ENCODE peak calls at places on chromosome 5, in five cellular contexts. One of them, this sample, is unnamed.

GRCh38 chr5:132265336-132266030 is 8.0 kb downstream of the PDLIM4 start:
- DNase-seq in uterus: peak; percentile 84
- DNase-seq in cardiac muscle cell: no peak
- DNase-seq in heart left ventricle: peak; percentile 67
- DNase-seq in B cell: no peak
- DNase-seq in this sample: no peak

GRCh38 chr5:59390074-59390659 is 503.4 kb downstream of the PDE4D start:
- DNase-seq in B cell: peak; percentile 54
- DNase-seq in uterus: no peak
- DNase-seq in heart left ventricle: no peak
- DNase-seq in cardiac muscle cell: peak; percentile 66
- DNase-seq in this sample: peak; percentile 19

GRCh38 chr5:71658916-71659661 is 60.0 kb upstream of the CARTPT start:
- DNase-seq in cardiac muscle cell: no peak
- DNase-seq in uterus: no peak
- DNase-seq in B cell: no peak
- DNase-seq in heart left ventricle: no peak
- DNase-seq in this sample: no peak

GRCh38 chr5:179455320-179455719 is 95.0 kb upstream of the RUFY1 start:
- DNase-seq in cardiac muscle cell: no peak
- DNase-seq in B cell: no peak
- DNase-seq in uterus: no peak
- DNase-seq in heart left ventricle: no peak
- DNase-seq in this sample: no peak

GRCh38 chr5:88941581-88941980 is 58.6 kb upstream of the MEF2C start:
- DNase-seq in heart left ventricle: no peak
- DNase-seq in cardiac muscle cell: no peak
- DNase-seq in B cell: no peak
- DNase-seq in uterus: no peak
- DNase-seq in this sample: no peak

GRCh38 chr5:95723632-95724369 is 7.3 kb upstream of the RHOBTB3 start:
- DNase-seq in B cell: no peak
- DNase-seq in cardiac muscle cell: peak; percentile 44
- DNase-seq in heart left ventricle: no peak
- DNase-seq in uterus: peak; percentile 23
- DNase-seq in this sample: no peak

GRCh38 chr5:61840354-61840753 is 465.7 kb upstream of the KIF2A start:
- DNase-seq in uterus: no peak
- DNase-seq in cardiac muscle cell: no peak
- DNase-seq in B cell: no peak
- DNase-seq in heart left ventricle: no peak
- DNase-seq in this sample: no peak

GRCh38 chr5:125316913-125317545 is 570.6 kb upstream of the ZNF608 start:
- DNase-seq in uterus: no peak
- DNase-seq in cardiac muscle cell: no peak
- DNase-seq in B cell: no peak
- DNase-seq in heart left ventricle: no peak
- DNase-seq in this sample: no peak

GRCh38 chr5:123157797-123158528 is 68.9 kb downstream of the PRDM6 start:
- DNase-seq in uterus: no peak
- DNase-seq in B cell: no peak
- DNase-seq in cardiac muscle cell: no peak
- DNase-seq in heart left ventricle: no peak
- DNase-seq in this sample: no peak

GRCh38 chr5:56003633-56004032 is 8.9 kb upstream of the IL6ST start:
- DNase-seq in heart left ventricle: no peak
- DNase-seq in cardiac muscle cell: no peak
- DNase-seq in uterus: no peak
- DNase-seq in B cell: no peak
- DNase-seq in this sample: no peak

GRCh38 chr5:108260105-108260857 is 121.6 kb downstream of the FBXL17 start:
- DNase-seq in uterus: peak; percentile 57
- DNase-seq in heart left ventricle: peak; percentile 69
- DNase-seq in cardiac muscle cell: peak; percentile 88
- DNase-seq in B cell: peak; percentile 73
- DNase-seq in this sample: peak; percentile 79

GRCh38 chr5:132024789-132025402 is 13.4 kb upstream of the ACSL6 start:
- DNase-seq in cardiac muscle cell: peak; percentile 28
- DNase-seq in heart left ventricle: no peak
- DNase-seq in uterus: no peak
- DNase-seq in B cell: no peak
- DNase-seq in this sample: no peak

GRCh38 chr5:68465133-68465532 is 249.6 kb downstream of the PIK3R1 start:
- DNase-seq in uterus: no peak
- DNase-seq in B cell: no peak
- DNase-seq in cardiac muscle cell: no peak
- DNase-seq in heart left ventricle: no peak
- DNase-seq in this sample: peak; percentile 66

GRCh38 chr5:173333900-173334685 is 5.9 kb upstream of the STC2 start:
- DNase-seq in cardiac muscle cell: no peak
- DNase-seq in B cell: no peak
- DNase-seq in heart left ventricle: no peak
- DNase-seq in uterus: no peak
- DNase-seq in this sample: no peak

GRCh38 chr5:175654807-175655206 is 3.1 kb upstream of the HRH2 start:
- DNase-seq in B cell: no peak
- DNase-seq in uterus: no peak
- DNase-seq in heart left ventricle: no peak
- DNase-seq in cardiac muscle cell: no peak
- DNase-seq in this sample: peak; percentile 49

GRCh38 chr5:24364711-24365110 is 280.1 kb downstream of the CDH10 start:
- DNase-seq in uterus: no peak
- DNase-seq in cardiac muscle cell: no peak
- DNase-seq in heart left ventricle: no peak
- DNase-seq in B cell: no peak
- DNase-seq in this sample: no peak

GRCh38 chr5:177434437-177434836 is 8.0 kb downstream of the GRK6 start:
- DNase-seq in B cell: no peak
- DNase-seq in heart left ventricle: no peak
- DNase-seq in cardiac muscle cell: no peak
- DNase-seq in uterus: no peak
- DNase-seq in this sample: peak; percentile 76

GRCh38 chr5:107820339-107820880 is 149.7 kb upstream of the EFNA5 start:
- DNase-seq in uterus: no peak
- DNase-seq in B cell: no peak
- DNase-seq in cardiac muscle cell: no peak
- DNase-seq in heart left ventricle: no peak
- DNase-seq in this sample: no peak

GRCh38 chr5:150281987-150282386 is 7.6 kb downstream of the CAMK2A start:
- DNase-seq in uterus: no peak
- DNase-seq in heart left ventricle: no peak
- DNase-seq in B cell: no peak
- DNase-seq in cardiac muscle cell: no peak
- DNase-seq in this sample: no peak

GRCh38 chr5:171433352-171433698 is 13.9 kb downstream of the FGF18 start:
- DNase-seq in cardiac muscle cell: no peak
- DNase-seq in B cell: no peak
- DNase-seq in uterus: no peak
- DNase-seq in heart left ventricle: no peak
- DNase-seq in this sample: no peak

GRCh38 chr5:41068169-41068568 is 3.0 kb downstream of the MROH2B start:
- DNase-seq in cardiac muscle cell: peak; percentile 31
- DNase-seq in heart left ventricle: no peak
- DNase-seq in B cell: no peak
- DNase-seq in uterus: no peak
- DNase-seq in this sample: no peak

GRCh38 chr5:77444356-77444755 is 47.8 kb downstream of the WDR41 start:
- DNase-seq in B cell: no peak
- DNase-seq in cardiac muscle cell: no peak
- DNase-seq in heart left ventricle: no peak
- DNase-seq in uterus: no peak
- DNase-seq in this sample: no peak

GRCh38 chr5:62560786-62561185 is 17.8 kb upstream of the LRRC70 start:
- DNase-seq in cardiac muscle cell: no peak
- DNase-seq in uterus: no peak
- DNase-seq in heart left ventricle: no peak
- DNase-seq in B cell: no peak
- DNase-seq in this sample: no peak

GRCh38 chr5:150299571-150300327 is 3.0 kb downstream of the ARSI start:
- DNase-seq in heart left ventricle: no peak
- DNase-seq in uterus: peak; percentile 50
- DNase-seq in cardiac muscle cell: no peak
- DNase-seq in B cell: no peak
- DNase-seq in this sample: no peak

GRCh38 chr5:108762660-108763059 is 15.0 kb downstream of the FER start:
- DNase-seq in B cell: no peak
- DNase-seq in cardiac muscle cell: no peak
- DNase-seq in uterus: no peak
- DNase-seq in heart left ventricle: no peak
- DNase-seq in this sample: no peak

GRCh38 chr5:132779961-132780360 is 2.9 kb upstream of the SEPTIN8 start:
- DNase-seq in B cell: no peak
- DNase-seq in heart left ventricle: no peak
- DNase-seq in uterus: no peak
- DNase-seq in cardiac muscle cell: no peak
- DNase-seq in this sample: no peak

GRCh38 chr5:77874691-77875090 is 98.6 kb upstream of the TBCA start:
- DNase-seq in heart left ventricle: no peak
- DNase-seq in cardiac muscle cell: no peak
- DNase-seq in B cell: no peak
- DNase-seq in uterus: no peak
- DNase-seq in this sample: no peak

GRCh38 chr5:73280821-73281746 is 108.1 kb downstream of the TMEM174 start:
- DNase-seq in heart left ventricle: peak; percentile 42
- DNase-seq in B cell: no peak
- DNase-seq in cardiac muscle cell: peak; percentile 23
- DNase-seq in uterus: no peak
- DNase-seq in this sample: no peak

GRCh38 chr5:41747291-41747690 is 122.9 kb downstream of the OXCT1 start:
- DNase-seq in B cell: no peak
- DNase-seq in uterus: no peak
- DNase-seq in cardiac muscle cell: peak; percentile 34
- DNase-seq in heart left ventricle: no peak
- DNase-seq in this sample: no peak

GRCh38 chr5:18772475-18772874 is 1138.2 kb downstream of the TAF11L14 start:
- DNase-seq in cardiac muscle cell: peak; percentile 39
- DNase-seq in heart left ventricle: no peak
- DNase-seq in uterus: no peak
- DNase-seq in B cell: no peak
- DNase-seq in this sample: peak; percentile 15

DNA sequence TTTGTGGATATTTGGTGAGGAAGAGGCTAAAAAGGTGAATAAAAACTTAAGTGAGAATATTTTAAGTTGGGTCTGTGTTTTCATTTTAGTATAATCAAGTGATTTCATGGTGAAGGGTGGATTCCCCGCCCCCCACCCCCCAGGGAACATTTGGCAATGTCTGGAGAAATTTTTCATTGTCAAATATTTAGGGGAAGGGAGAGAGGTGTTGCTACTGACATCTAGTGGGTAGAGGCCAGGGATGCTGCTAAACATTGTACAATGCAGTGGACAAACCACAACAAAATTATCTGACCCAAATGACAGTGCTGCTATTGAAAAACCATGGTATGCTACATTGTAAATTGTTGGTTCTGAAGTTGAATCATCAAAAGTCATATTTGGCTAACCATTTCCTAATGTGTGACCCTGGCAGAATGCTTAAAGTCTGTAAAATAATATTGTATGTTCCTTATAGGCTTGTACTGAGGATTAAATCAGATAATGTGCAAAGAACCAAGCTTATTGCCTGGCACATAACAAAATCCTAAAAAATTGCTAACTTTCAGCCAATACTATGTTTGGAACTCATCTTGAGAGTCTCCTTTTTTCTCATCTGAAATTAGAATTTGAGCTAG is 5.6 kb downstream of the C5orf24 start:
- DNase-seq in B cell: no peak
- DNase-seq in heart left ventricle: no peak
- DNase-seq in uterus: no peak
- DNase-seq in cardiac muscle cell: no peak
- DNase-seq in this sample: no peak
- TF ChIP-seq CTCF in B cell: peak; percentile 42
- TF ChIP-seq CTCF in heart left ventricle: peak; percentile 24
- TF ChIP-seq CTCF in uterus: no peak
- TF ChIP-seq CTCF in cardiac muscle cell: peak; percentile 75
- TF ChIP-seq CTCF in this sample: peak; percentile 31

DNA sequence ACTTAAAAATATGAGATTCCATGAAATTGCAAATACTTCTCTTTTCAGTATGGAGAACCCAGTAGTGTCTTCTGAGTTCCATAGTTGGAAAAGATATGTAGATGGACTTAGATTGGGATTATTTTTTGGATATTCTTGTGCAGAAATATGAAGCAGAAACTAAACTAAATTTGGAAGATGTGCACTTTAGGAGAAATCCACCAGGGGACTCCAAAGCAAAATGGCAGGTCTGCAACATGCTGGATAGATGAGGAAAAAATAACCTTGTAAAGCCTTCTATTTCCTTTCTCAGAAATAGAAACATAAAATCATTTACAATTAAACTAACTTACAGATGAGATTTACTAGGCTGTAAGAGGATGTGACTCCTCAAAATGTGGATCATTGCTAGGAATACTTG is 49.2 kb upstream of the MINAR2 start:
- DNase-seq in B cell: no peak
- DNase-seq in uterus: no peak
- DNase-seq in heart left ventricle: no peak
- DNase-seq in cardiac muscle cell: no peak
- DNase-seq in this sample: no peak
- TF ChIP-seq CTCF in B cell: no peak
- TF ChIP-seq CTCF in uterus: no peak
- TF ChIP-seq CTCF in heart left ventricle: no peak
- TF ChIP-seq CTCF in cardiac muscle cell: no peak
- TF ChIP-seq CTCF in this sample: no peak

DNA sequence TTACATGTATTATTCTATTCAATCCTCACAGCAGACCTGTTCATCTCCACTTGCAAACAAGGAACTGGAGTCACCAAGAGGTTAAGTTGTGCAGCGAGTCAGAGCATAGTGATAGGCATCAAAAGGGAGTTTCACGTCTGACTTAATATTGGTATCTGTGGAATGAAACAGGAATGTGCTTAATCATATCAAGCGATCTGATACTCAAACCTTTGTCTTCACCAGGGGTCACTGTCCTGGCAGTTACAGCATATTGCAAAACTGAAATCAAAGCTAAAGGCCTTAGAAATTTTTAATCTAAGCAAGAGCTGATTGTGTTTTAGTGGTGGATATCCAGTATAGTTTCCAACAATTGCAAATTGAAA is 271.6 kb downstream of the PLK2 start:
- DNase-seq in heart left ventricle: no peak
- DNase-seq in B cell: no peak
- DNase-seq in uterus: no peak
- DNase-seq in cardiac muscle cell: peak; percentile 1
- DNase-seq in this sample: no peak
- TF ChIP-seq CTCF in heart left ventricle: no peak
- TF ChIP-seq CTCF in B cell: no peak
- TF ChIP-seq CTCF in uterus: no peak
- TF ChIP-seq CTCF in cardiac muscle cell: no peak
- TF ChIP-seq CTCF in this sample: no peak

GRCh38 chr5:153523831-153524230 is 33.4 kb downstream of the GRIA1 start:
- DNase-seq in B cell: no peak
- DNase-seq in uterus: no peak
- DNase-seq in heart left ventricle: no peak
- DNase-seq in cardiac muscle cell: no peak
- DNase-seq in this sample: no peak
- TF ChIP-seq CTCF in B cell: no peak
- TF ChIP-seq CTCF in uterus: no peak
- TF ChIP-seq CTCF in heart left ventricle: no peak
- TF ChIP-seq CTCF in cardiac muscle cell: no peak
- TF ChIP-seq CTCF in this sample: no peak